ENCODE peak calls at places on chromosomes 2 and 18, in four cellular contexts. K, N, R and O are unnamed samples.

GRCh38 chr18:261398-262073 is 6.3 kb downstream of the THOC1 start:
- DNase-seq in R (no peak), K (no peak), N (no peak), O (no peak)

GRCh38 chr2:108934583-108935230 is 54.3 kb downstream of the EDAR start:
- DNase-seq in K (no peak), N (no peak), R (no peak), O (no peak)

GRCh38 chr18:62407660-62408059 is 82.5 kb downstream of the TNFRSF11A start:
- DNase-seq in R (no peak), K (no peak), N (no peak), O (no peak)

GRCh38 chr2:137838255-137839092 is 125.8 kb upstream of the HNMT start:
- DNase-seq in K (no peak), R (peak), N (peak), O (no peak)

GRCh38 chr18:12659904-12660605 is 2.1 kb upstream of the SPIRE1 start:
- DNase-seq in R (peak), N (no peak), K (no peak), O (peak)

GRCh38 chr2:127577208-127577475 is 41.7 kb downstream of the MYO7B start:
- DNase-seq in K (no peak), N (no peak), R (no peak), O (no peak)

GRCh38 chr18:32775628-32776027 is 2.8 kb upstream of the KLHL14 start:
- DNase-seq in K (no peak), R (no peak), N (no peak), O (no peak)

GRCh38 chr2:222024934-222025890 is 273.6 kb downstream of the PAX3 start:
- DNase-seq in K (no peak), N (no peak), R (peak), O (no peak)

GRCh38 chr2:67733517-67733916 is 329.3 kb downstream of the C1D start:
- DNase-seq in R (peak), N (no peak), K (no peak), O (no peak)

GRCh38 chr2:152762202-152762601 is 43.8 kb downstream of the ARL6IP6 start:
- DNase-seq in N (peak), R (no peak), K (no peak), O (no peak)

GRCh38 chr2:138122891-138123290 is 158.6 kb downstream of the HNMT start:
- DNase-seq in K (no peak), N (no peak), R (no peak), O (no peak)

GRCh38 chr2:9174771-9175441 is 31.7 kb upstream of the ASAP2 start:
- DNase-seq in N (no peak), K (no peak), R (peak), O (no peak)

GRCh38 chr18:27656167-27656778 is 471.2 kb upstream of the CHST9 start:
- DNase-seq in N (no peak), K (no peak), R (peak), O (no peak)

GRCh38 chr18:26978812-26979341 is 113.4 kb upstream of the AQP4 start:
- DNase-seq in R (no peak), K (no peak), N (no peak), O (no peak)

GRCh38 chr2:241864168-241864896 is 5.2 kb upstream of the RTP5 start:
- DNase-seq in K (no peak), R (no peak), N (no peak), O (no peak)

GRCh38 chr2:120539937-120540718 is 194.2 kb downstream of the INHBB start:
- DNase-seq in K (no peak), N (peak), R (peak), O (no peak)

GRCh38 chr2:156434461-156435291 is 1.5 kb upstream of the GPD2 start:
- DNase-seq in K (no peak), N (no peak), R (peak), O (no peak)

GRCh38 chr2:105836341-105836740 is 91.6 kb downstream of the NCK2 start:
- DNase-seq in R (no peak), K (no peak), N (no peak), O (no peak)

GRCh38 chr2:98085649-98086048 is 1.3 kb upstream of the VWA3B start:
- DNase-seq in K (no peak), R (no peak), N (no peak), O (no peak)

GRCh38 chr18:42271656-42272355 is 316.8 kb downstream of the PIK3C3 start:
- DNase-seq in R (no peak), K (no peak), N (no peak), O (no peak)

GRCh38 chr2:61658841-61659780 is 121.0 kb upstream of the XPO1 start:
- DNase-seq in K (no peak), N (no peak), R (peak), O (no peak)

GRCh38 chr18:23398401-23398800 is 54.7 kb upstream of the RIOK3 start:
- DNase-seq in R (no peak), K (no peak), N (no peak), O (no peak)

GRCh38 chr2:2702385-2702784 is 371.3 kb upstream of the MYT1L start:
- DNase-seq in K (no peak), R (no peak), N (no peak), O (no peak)

GRCh38 chr2:168089200-168089599 is 158.2 kb downstream of the STK39 start:
- DNase-seq in N (no peak), K (no peak), R (no peak), O (no peak)

GRCh38 chr2:69714024-69714423 is 27.9 kb upstream of the ANXA4 start:
- DNase-seq in R (no peak), N (no peak), K (no peak), O (no peak)

GRCh38 chr2:172084734-172085459 is 410 bp upstream of the DLX1 start:
- DNase-seq in K (peak), N (peak), R (peak), O (no peak)

GRCh38 chr2:120502761-120503160 is 156.8 kb downstream of the INHBB start:
- DNase-seq in R (no peak), N (no peak), K (no peak), O (no peak)

GRCh38 chr2:201114846-201115245 is 1.1 kb upstream of the CFLAR start:
- DNase-seq in R (no peak), K (no peak), N (no peak), O (no peak)

GRCh38 chr2:239970004-239970623 is 55.0 kb downstream of the NDUFA10 start:
- DNase-seq in K (no peak), R (peak), N (no peak), O (no peak)

GRCh38 chr2:44230378-44230777 is 44.9 kb upstream of the SLC3A1 start:
- DNase-seq in R (no peak), K (no peak), N (no peak), O (no peak)

GRCh38 chr18:11955299-11956029 is 25.8 kb upstream of the IMPA2 start:
- DNase-seq in R (peak), N (peak), K (no peak), O (no peak)

GRCh38 chr2:29459445-29460179 is 344.4 kb downstream of the CLIP4 start:
- DNase-seq in N (peak), R (no peak), K (no peak), O (no peak)

GRCh38 chr2:180715044-180715443 is 265.4 kb upstream of the UBE2E3 start:
- DNase-seq in N (no peak), R (no peak), K (no peak), O (no peak)